ENCODE peak calls at places on chromosomes 13 and 19, in four cellular contexts. Y, U, F and H are unnamed samples.

GRCh38 chr13:111289251-111289650 is 31.2 kb upstream of the TEX29 start:
- DNase-seq in F (no peak), Y (no peak), U (no peak), H (no peak)

GRCh38 chr13:32585625-32586021 is 629 bp upstream of the PDS5B start:
- DNase-seq in U (peak), Y (no peak), F (no peak), H (no peak)

GRCh38 chr19:41304706-41305483 is 5.1 kb upstream of the CCDC97 start:
- DNase-seq in F (no peak), Y (peak), U (no peak), H (no peak)

GRCh38 chr13:113225515-113225914 is 16.1 kb downstream of the CUL4A start:
- DNase-seq in U (no peak), F (no peak), Y (no peak), H (no peak)

GRCh38 chr13:44402902-44403719 is 29.5 kb downstream of the SERP2 start:
- DNase-seq in U (peak), Y (peak), F (no peak), H (no peak)

GRCh38 chr19:28024920-28025319 is 1188.0 kb downstream of the UQCRFS1 start:
- DNase-seq in U (no peak), F (no peak), Y (no peak), H (no peak)

GRCh38 chr13:19634129-19634740 is 776 bp downstream of the MPHOSPH8 start:
- DNase-seq in F (no peak), Y (peak), U (peak), H (no peak)

GRCh38 chr19:41154060-41154459 is 39.0 kb upstream of the CYP2S1 start:
- DNase-seq in U (no peak), Y (no peak), F (no peak), H (no peak)

GRCh38 chr13:30340367-30341184 is 33.2 kb upstream of the KATNAL1 start:
- DNase-seq in F (no peak), U (no peak), Y (peak), H (no peak)

GRCh38 chr13:94712812-94713555 is 639 bp upstream of the SOX21 start:
- DNase-seq in F (peak), Y (peak), U (peak), H (no peak)

GRCh38 chr13:41542281-41542680 is 84.9 kb downstream of the RGCC start:
- DNase-seq in U (no peak), Y (no peak), F (no peak), H (no peak)

GRCh38 chr19:10152100-10152499 is 32.4 kb upstream of the EIF3G start:
- DNase-seq in U (no peak), F (no peak), Y (no peak), H (no peak)

GRCh38 chr13:101424381-101425155 is 8.3 kb upstream of the NALCN start:
- DNase-seq in Y (no peak), F (no peak), U (no peak), H (no peak)

GRCh38 chr19:32580353-32580900 is 563 bp upstream of the PDCD5 start:
- DNase-seq in Y (no peak), F (no peak), U (no peak), H (no peak)

GRCh38 chr19:11179716-11180297 is 17.5 kb downstream of the KANK2 start:
- DNase-seq in F (no peak), Y (no peak), U (no peak), H (peak)

GRCh38 chr13:98416408-98416807 is 160.5 kb downstream of the STK24 start:
- DNase-seq in U (no peak), F (no peak), Y (no peak), H (no peak)

GRCh38 chr19:58409010-58409790 is 751 bp downstream of the ZNF584 start:
- DNase-seq in F (peak), Y (peak), U (peak), H (no peak)

GRCh38 chr19:47723573-47723923 is 10.3 kb downstream of the EHD2 start:
- DNase-seq in Y (peak), F (no peak), U (no peak), H (no peak)

GRCh38 chr13:49020940-49021548 is 45.3 kb downstream of the FNDC3A start:
- DNase-seq in U (peak), F (no peak), Y (no peak), H (no peak)

GRCh38 chr19:15015946-15016542 is 33.2 kb upstream of the CASP14 start:
- DNase-seq in F (no peak), Y (no peak), U (peak), H (no peak)

GRCh38 chr19:13004273-13004672 is 9.0 kb downstream of the NFIX start:
- DNase-seq in F (no peak), Y (no peak), U (no peak), H (no peak)

GRCh38 chr13:34657716-34658115 is 284.4 kb upstream of the NBEA start:
- DNase-seq in U (no peak), F (no peak), Y (no peak), H (no peak)

GRCh38 chr13:110266431-110266809 is 40.5 kb downstream of the COL4A1 start:
- DNase-seq in Y (no peak), F (no peak), U (no peak), H (no peak)

GRCh38 chr13:110528911-110529310 is 32.6 kb downstream of the RAB20 start:
- DNase-seq in F (no peak), Y (no peak), U (no peak), H (no peak)

GRCh38 chr13:20489185-20489820 is 36.4 kb downstream of the CRYL1 start:
- DNase-seq in F (no peak), U (no peak), Y (no peak), H (no peak)

GRCh38 chr13:81917829-81918228 is 1576.9 kb upstream of the SPRY2 start:
- DNase-seq in F (no peak), Y (no peak), U (peak), H (no peak)

GRCh38 chr13:44439615-44440014 is 66.0 kb downstream of the SERP2 start:
- DNase-seq in Y (no peak), U (no peak), F (no peak), H (no peak)

GRCh38 chr13:61777902-61778301 is 362.3 kb upstream of the PCDH20 start:
- DNase-seq in F (no peak), U (no peak), Y (no peak), H (no peak)

GRCh38 chr13:39781381-39781780 is 125.9 kb downstream of the COG6 start:
- DNase-seq in U (no peak), Y (no peak), F (no peak), H (no peak)

GRCh38 chr13:95834134-95834765 is 157.3 kb downstream of the DNAJC3 start:
- DNase-seq in Y (peak), F (peak), U (peak), H (peak)

GRCh38 chr19:7542556-7543348 is 7.2 kb downstream of the PNPLA6 start:
- DNase-seq in U (no peak), F (no peak), Y (no peak), H (no peak)

GRCh38 chr13:66640231-66640630 is 589.9 kb downstream of the PCDH9 start:
- DNase-seq in F (no peak), U (no peak), Y (no peak), H (no peak)

GRCh38 chr13:59750860-59751259 is 412.9 kb downstream of the DIAPH3 start:
- DNase-seq in U (peak), Y (no peak), F (peak), H (no peak)

GRCh38 chr19:1421218-1421957 is 14.0 kb downstream of the DAZAP1 start:
- DNase-seq in U (no peak), F (no peak), Y (no peak), H (no peak)

GRCh38 chr19:41353466-41354342 is at the start of gene TGFB1:
- DNase-seq in U (peak), F (peak), Y (peak), H (peak)

GRCh38 chr13:94305463-94305862 is 174.0 kb downstream of the DCT start:
- DNase-seq in U (no peak), Y (no peak), F (no peak), H (no peak)

GRCh38 chr13:97224544-97225324 is 2.6 kb downstream of the MBNL2 start:
- DNase-seq in U (peak), F (no peak), Y (no peak), H (no peak)

GRCh38 chr19:19169236-19170052 is 619 bp downstream of the MEF2B start:
- DNase-seq in Y (no peak), U (no peak), F (no peak), H (no peak)

GRCh38 chr19:19171821-19172532 is 1.9 kb upstream of the MEF2B start:
- DNase-seq in F (no peak), Y (no peak), U (peak), H (no peak)

GRCh38 chr19:19167612-19168011 is 2.5 kb downstream of the MEF2B start:
- DNase-seq in U (no peak), F (no peak), Y (no peak), H (no peak)

GRCh38 chr19:19171110-19171672 is 1.1 kb upstream of the MEF2B start:
- DNase-seq in F (no peak), Y (no peak), U (no peak), H (no peak)

DNA sequence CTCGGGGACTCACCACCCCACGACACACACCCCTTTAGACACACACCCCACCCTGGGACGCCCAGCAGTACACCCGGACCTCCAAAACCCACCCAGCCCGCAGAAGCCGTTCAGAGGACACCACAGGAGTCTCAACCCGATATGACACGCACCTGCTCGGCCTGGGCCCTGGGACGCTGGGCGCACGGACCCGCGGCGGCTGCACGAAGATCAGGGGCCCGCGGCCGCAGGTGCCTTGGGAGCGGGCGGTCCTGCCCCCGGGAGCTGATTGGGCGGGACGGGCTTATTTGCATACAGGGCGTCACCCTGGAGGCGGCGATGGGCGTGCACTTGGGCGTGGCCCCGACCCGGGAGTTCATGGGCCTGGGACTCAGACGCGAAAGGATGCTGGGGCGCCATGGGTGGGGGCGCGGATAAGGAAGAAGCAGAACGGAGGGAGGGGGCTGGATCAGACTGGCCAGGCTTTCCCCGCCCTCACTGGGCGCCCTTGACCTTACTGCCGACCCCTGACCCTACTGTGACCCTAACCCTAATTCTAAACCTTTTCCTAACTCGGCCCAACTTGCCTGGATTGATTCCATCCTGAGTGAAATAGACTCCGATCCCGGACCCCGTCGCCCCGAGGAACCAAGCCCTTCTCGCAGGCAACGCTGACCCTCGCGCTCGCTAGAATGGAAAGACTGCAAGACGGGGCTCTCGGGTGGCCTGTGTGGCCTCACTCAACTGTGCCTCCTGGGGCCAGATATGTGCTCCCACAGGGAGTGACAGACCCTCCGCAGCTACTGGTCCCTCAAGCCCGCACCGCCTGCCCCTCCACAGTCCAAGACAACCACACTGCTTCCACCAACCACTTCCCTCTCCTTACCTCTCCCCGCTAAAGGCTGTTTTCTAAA is at the start of gene MEF2B:
- DNase-seq in F (peak), Y (no peak), U (peak), H (peak)
- TF ChIP-seq POLR2AphosphoS5 in F (no peak), Y (no peak), U (peak), H (no peak)

GRCh38 chr19:39203372-39204341 is at the start of gene SYCN:
- DNase-seq in U (peak), F (no peak), Y (no peak), H (no peak)

GRCh38 chr19:39206122-39206521 is 2.1 kb upstream of the SYCN start:
- DNase-seq in U (no peak), F (no peak), Y (no peak), H (no peak)

GRCh38 chr19:39207293-39207836 is 3.3 kb upstream of the SYCN start:
- DNase-seq in Y (no peak), F (no peak), U (no peak), H (no peak)

GRCh38 chr19:39202998-39203355 is 1.1 kb downstream of the SYCN start:
- DNase-seq in F (no peak), Y (no peak), U (no peak), H (no peak)

DNA sequence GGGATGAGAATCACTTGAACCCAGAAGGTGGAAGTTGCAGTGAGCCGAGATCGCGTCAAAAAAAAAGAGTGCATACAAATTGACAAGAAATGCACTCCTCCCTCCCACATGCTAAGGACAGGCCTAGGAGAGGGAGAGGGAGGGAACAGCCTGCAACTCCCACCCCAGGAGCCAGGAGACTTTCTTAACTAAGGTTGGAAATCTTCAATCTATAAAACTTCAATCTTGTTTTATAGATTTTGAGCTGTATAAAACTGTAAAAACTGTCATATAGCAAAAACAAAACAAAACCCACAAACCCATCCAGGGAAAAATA is 1.3 kb upstream of the SYCN start:
- DNase-seq in U (no peak), F (no peak), Y (no peak), H (no peak)
- TF ChIP-seq POLR2AphosphoS5 in U (no peak), F (no peak), Y (no peak), H (no peak)

GRCh38 chr19:55062735-55063491 is at the start of gene RDH13:
- DNase-seq in Y (peak), U (peak), F (peak), H (peak)
- TF ChIP-seq POLR2AphosphoS5 in Y (peak), U (peak), F (no peak), H (no peak)

GRCh38 chr19:17948474-17948966 is 15.7 kb downstream of the CCDC124 start:
- DNase-seq in F (no peak), U (peak), Y (no peak), H (no peak)

GRCh38 chr19:17947815-17948473 is 15.1 kb downstream of the CCDC124 start:
- DNase-seq in F (peak), Y (peak), U (peak), H (peak)

GRCh38 chr19:17949956-17950309 is 17.0 kb upstream of the KCNN1 start:
- DNase-seq in U (peak), Y (no peak), F (peak), H (no peak)

GRCh38 chr19:17948967-17949930 is 16.4 kb downstream of the CCDC124 start:
- DNase-seq in F (peak), U (no peak), Y (no peak), H (no peak)

DNA sequence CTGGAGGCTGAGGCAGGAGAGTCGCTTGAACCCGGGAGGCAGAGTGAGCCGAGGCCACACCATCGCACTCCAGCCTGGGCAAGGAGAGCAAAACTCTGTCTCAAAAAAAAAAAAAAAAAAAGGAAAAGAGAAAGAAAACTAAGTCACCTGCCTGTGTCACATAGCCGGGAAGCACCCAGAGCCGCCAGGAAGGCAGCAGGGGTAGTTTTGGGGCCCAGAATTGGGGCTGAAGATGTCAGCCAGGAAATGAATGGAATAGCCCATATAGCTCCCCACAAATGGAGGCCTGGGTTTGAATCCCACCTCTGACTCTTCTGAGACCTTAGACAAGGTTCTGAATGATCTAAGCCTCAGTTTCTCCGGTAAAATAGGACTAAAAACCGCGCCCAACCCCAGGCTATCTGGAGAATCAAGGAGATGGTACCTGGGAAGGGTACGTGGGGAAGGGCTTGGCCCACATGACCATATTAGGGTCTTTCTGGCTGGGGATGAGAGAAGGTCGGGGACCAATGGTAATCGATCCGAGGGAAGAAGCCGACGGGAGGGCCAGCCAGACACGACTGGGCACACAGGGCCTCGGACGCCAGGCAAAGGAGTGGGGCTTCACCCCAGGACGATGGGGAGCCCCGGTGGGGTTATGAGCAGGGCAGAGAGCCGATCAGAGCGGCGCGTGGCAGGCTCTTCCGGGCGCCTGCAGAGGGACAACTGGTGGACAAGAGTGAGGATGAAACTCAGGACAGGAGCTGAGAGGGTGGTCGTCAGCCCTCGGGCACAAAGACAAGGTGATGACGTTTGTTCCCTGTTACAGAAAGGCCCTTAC is 14.4 kb downstream of the CCDC124 start:
- DNase-seq in F (peak), Y (no peak), U (peak), H (no peak)
- TF ChIP-seq POLR2AphosphoS5 in F (peak), Y (no peak), U (no peak), H (no peak)

GRCh38 chr19:2495130-2495641 is 19.3 kb downstream of the GADD45B start:
- DNase-seq in Y (peak), U (no peak), F (no peak), H (peak)
- TF ChIP-seq POLR2AphosphoS5 in Y (no peak), U (no peak), F (no peak), H (no peak)